ENCODE peak calls at places on chromosomes 11 and 22, in eight cellular contexts. P, Z, R, E, W, Y, C and U are unnamed samples.

GRCh38 chr11:2410616-2411015 is 10.1 kb downstream of the TSSC4 start:
- DNase-seq in P (no peak), Z (no peak), R (no peak), E (no peak), W (no peak), Y (no peak), C (no peak), U (no peak)

GRCh38 chr11:70584786-70585545 is 186.6 kb downstream of the CTTN start:
- DNase-seq in P (no peak), Z (no peak), R (no peak), E (no peak), W (no peak), Y (no peak), C (no peak), U (no peak)

GRCh38 chr11:113695207-113695606 is 10.9 kb downstream of the TMPRSS5 start:
- DNase-seq in P (no peak), Z (no peak), R (no peak), E (no peak), W (no peak), Y (no peak), C (no peak), U (no peak)

GRCh38 chr11:101915811-101916291 is 471 bp downstream of the ANGPTL5 start:
- DNase-seq in P (no peak), Z (peak), R (no peak), E (peak), W (no peak), Y (no peak), C (no peak), U (peak)

GRCh38 chr22:29142116-29142515 is 63.6 kb upstream of the EMID1 start:
- DNase-seq in P (no peak), Z (no peak), R (no peak), E (no peak), W (no peak), Y (no peak), C (no peak), U (peak)

GRCh38 chr11:130076774-130077481 is 7.2 kb downstream of the APLP2 start:
- DNase-seq in P (no peak), Z (no peak), R (no peak), E (no peak), W (no peak), Y (no peak), C (no peak), U (no peak)

GRCh38 chr22:16717699-16718558 is 107.3 kb downstream of the XKR3 start:
- DNase-seq in P (no peak), Z (no peak), R (no peak), E (no peak), W (no peak), Y (no peak), C (no peak), U (no peak)

GRCh38 chr11:47881145-47881544 is 33.0 kb upstream of the NUP160 start:
- DNase-seq in P (no peak), Z (no peak), R (no peak), E (no peak), W (no peak), Y (no peak), C (peak), U (no peak)

GRCh38 chr11:103794262-103794661 is 242.2 kb upstream of the DDI1 start:
- DNase-seq in P (no peak), Z (no peak), R (no peak), E (no peak), W (no peak), Y (no peak), C (no peak), U (no peak)